ENCODE peak calls at places on chromosomes 6 and 20, in ten cellular contexts. C, S, O, F, U, N, A, K, H and L are unnamed samples.

GRCh38 chr6:74167506-74167905 is 471.5 kb downstream of the CD109 start:
- DNase-seq in S (no peak), O (no peak), N (no peak), U (no peak), A (no peak), H (no peak), F (no peak), C (no peak), K (no peak), L (no peak)

GRCh38 chr20:6533828-6534388 is 233.6 kb upstream of the BMP2 start:
- DNase-seq in S (peak; percentile 35), N (no peak), O (no peak), F (no peak), C (no peak), A (peak; percentile 12), U (no peak), K (peak; percentile 54), H (no peak), L (no peak)

GRCh38 chr20:38790210-38791053 is 15.1 kb upstream of the PPP1R16B start:
- DNase-seq in S (no peak), C (no peak), F (no peak), A (peak; percentile 63), O (peak; percentile 31), U (peak; percentile 17), H (no peak), N (no peak), K (peak; percentile 79), L (peak; percentile 96)

GRCh38 chr6:10414766-10415592 is at the start of gene TFAP2A:
- DNase-seq in C (no peak), A (peak; percentile 63), U (no peak), O (no peak), N (no peak), S (no peak), H (no peak), F (no peak), K (peak; percentile 89), L (peak; percentile 70)

GRCh38 chr6:34272022-34272926 is 23.5 kb upstream of the SMIM29 start:
- DNase-seq in H (no peak), U (no peak), N (no peak), S (peak; percentile 73), F (peak; percentile 24), C (no peak), K (no peak), A (no peak), O (peak; percentile 37), L (no peak)

GRCh38 chr20:12617076-12617475 is 391.7 kb upstream of the SPTLC3 start:
- DNase-seq in U (no peak), C (no peak), K (no peak), N (no peak), S (no peak), O (no peak), H (no peak), F (no peak), A (no peak), L (no peak)

GRCh38 chr20:33647603-33648395 is 14.3 kb upstream of the C20orf144 start:
- DNase-seq in K (no peak), S (no peak), A (no peak), C (peak; percentile 34), F (peak; percentile 14), H (no peak), O (no peak), U (no peak), N (no peak), L (no peak)

GRCh38 chr6:119602215-119603178 is 252.9 kb upstream of the MAN1A1 start:
- DNase-seq in N (no peak), F (no peak), O (no peak), S (no peak), K (no peak), U (no peak), H (no peak), C (no peak), A (no peak), L (peak; percentile 76)

GRCh38 chr6:134911532-134911931 is 38.4 kb downstream of the ALDH8A1 start:
- DNase-seq in O (no peak), N (no peak), C (no peak), S (no peak), U (no peak), A (no peak), H (no peak), K (no peak), F (no peak), L (peak; percentile 75)

GRCh38 chr6:75285156-75285639 is 606 bp upstream of the TMEM30A start:
- DNase-seq in O (no peak), H (no peak), F (no peak), N (no peak), A (no peak), U (no peak), S (no peak), K (no peak), C (no peak), L (no peak)

GRCh38 chr20:17533396-17533795 is 2.2 kb upstream of the BFSP1 start:
- DNase-seq in N (no peak), A (peak; percentile 54), S (no peak), C (no peak), U (no peak), K (peak; percentile 71), O (peak; percentile 23), H (no peak), F (no peak), L (peak; percentile 79)

GRCh38 chr20:25014816-25015215 is 22.3 kb upstream of the APMAP start:
- DNase-seq in C (no peak), A (no peak), O (no peak), H (no peak), U (no peak), S (no peak), F (no peak), N (no peak), K (no peak), L (no peak)

GRCh38 chr6:50816115-50816675 is 2.5 kb upstream of the TFAP2B start:
- DNase-seq in F (peak; percentile 37), H (no peak), C (peak; percentile 19), O (peak; percentile 75), S (no peak), N (no peak), A (peak; percentile 88), K (peak; percentile 87), U (peak; percentile 13), L (peak; percentile 54)

GRCh38 chr6:84667252-84668213 is 96.9 kb downstream of the TBX18 start:
- DNase-seq in H (no peak), S (no peak), A (no peak), K (no peak), N (no peak), U (no peak), O (no peak), C (no peak), F (no peak), L (no peak)

GRCh38 chr20:63434599-63435378 is 37.7 kb downstream of the KCNQ2 start:
- DNase-seq in U (peak; percentile 59), H (no peak), N (no peak), F (peak; percentile 64), K (peak; percentile 90), A (peak; percentile 77), C (peak; percentile 41), S (no peak), O (peak; percentile 48), L (peak; percentile 89)

GRCh38 chr6:130037207-130037811 is 18.9 kb downstream of the L3MBTL3 start:
- DNase-seq in F (no peak), H (no peak), K (no peak), S (no peak), A (no peak), U (no peak), N (no peak), C (no peak), O (no peak), L (no peak)

DNA sequence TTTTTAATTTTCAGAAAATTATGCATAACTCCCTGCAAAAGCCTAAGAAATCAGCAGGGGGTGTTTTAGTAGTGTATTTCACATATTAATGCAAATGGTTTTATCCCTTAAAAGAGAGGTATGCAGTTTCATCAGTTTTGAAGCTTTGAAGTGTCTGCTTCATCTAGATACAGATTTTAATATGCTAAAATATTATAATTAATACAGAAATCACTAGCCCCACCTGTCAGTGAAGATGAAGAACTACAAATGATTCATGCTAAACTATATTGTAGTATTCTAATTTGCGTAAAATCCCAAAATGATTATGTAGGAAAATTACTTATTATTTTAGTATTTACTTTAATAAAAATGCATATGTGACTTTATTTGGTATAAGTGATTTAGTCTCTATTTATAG is 2.9 kb upstream of the TFB1M start:
- DNase-seq in U (no peak), C (no peak), N (no peak), A (no peak), O (no peak), F (no peak), K (no peak), S (no peak), H (no peak), L (no peak)
- TF ChIP-seq CTCF in U (no peak), C (no peak), N (no peak), A (peak; percentile 14), O (no peak), F (peak; percentile 31), K (peak; percentile 9), S (no peak), H (no peak), L (no peak)

DNA sequence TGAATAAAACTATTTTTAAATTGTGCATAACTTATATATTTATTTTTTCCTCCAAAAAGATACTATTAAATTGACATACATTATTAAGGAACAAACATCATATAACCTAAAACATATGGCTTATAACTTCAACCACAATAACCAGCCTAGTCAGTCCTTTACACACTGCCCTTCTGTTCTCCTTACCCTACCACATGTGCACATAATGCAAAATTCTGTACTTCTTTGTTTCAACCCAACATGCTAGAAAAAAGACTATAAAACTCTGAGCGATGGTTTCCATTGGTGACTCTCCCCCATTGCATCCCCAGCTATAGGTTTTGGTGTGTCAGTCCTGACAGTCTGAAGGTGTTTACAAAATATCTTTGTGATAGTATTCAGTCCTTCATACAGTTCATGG is 14.8 kb upstream of the TTK start:
- DNase-seq in C (no peak), K (no peak), A (no peak), N (no peak), O (no peak), H (no peak), U (no peak), S (no peak), F (no peak), L (no peak)
- H3K27ac ChIP-seq in C (no peak overlapping the region), K (no peak overlapping the region), A (no peak overlapping the region), N (no peak overlapping the region), O (no peak overlapping the region), H (no peak overlapping the region), U (no peak overlapping the region), S (no peak overlapping the region), F (no peak overlapping the region), L (no peak overlapping the region)

GRCh38 chr6:138428943-138429616 is 25.1 kb downstream of the HEBP2 start:
- DNase-seq in S (no peak), K (peak; percentile 64), A (peak; percentile 69), N (no peak), O (peak; percentile 26), F (no peak), H (no peak), C (no peak), U (no peak), L (peak; percentile 38)
- TF ChIP-seq CTCF in S (peak; percentile 57), K (peak; percentile 76), A (peak; percentile 70), N (peak; percentile 29), O (peak; percentile 70), F (peak; percentile 73), H (peak; percentile 32), C (peak; percentile 69), U (peak; percentile 86), L (peak; percentile 74)

DNA sequence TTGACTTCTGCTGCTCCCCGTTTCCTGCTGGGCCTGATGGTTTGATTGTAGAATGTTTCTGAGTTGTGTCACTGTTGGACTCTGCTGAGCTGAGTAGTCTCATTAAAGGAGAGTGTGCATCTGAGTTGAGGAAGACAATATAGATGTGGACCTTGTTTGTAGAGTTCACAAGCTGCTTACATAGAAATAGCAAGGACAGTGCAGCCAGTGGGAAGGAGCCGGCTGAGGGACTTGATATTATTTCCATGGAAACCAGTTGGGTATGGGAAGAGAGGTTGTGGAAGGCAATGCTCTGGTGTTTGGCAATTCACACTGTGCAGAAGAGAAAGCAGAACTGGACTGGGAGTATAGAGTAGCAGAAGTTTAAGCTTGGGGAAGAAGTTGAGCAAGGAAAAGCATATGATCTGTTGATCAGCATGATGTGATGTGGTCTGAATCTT is 14.8 kb downstream of the IGF2R start:
- DNase-seq in A (no peak), F (no peak), O (peak; percentile 46), C (no peak), U (no peak), N (no peak), H (no peak), S (no peak), K (no peak), L (no peak)
- H3K27ac ChIP-seq in A (peak overlapping the region; percentile 26), F (peak overlapping the region; percentile 89), O (peak overlapping the region; percentile 83), C (peak overlapping the region; percentile 91), U (no peak overlapping the region), N (no peak overlapping the region), H (peak overlapping the region; percentile 16), S (no peak overlapping the region), K (no peak overlapping the region), L (no peak overlapping the region)